ENCODE peak calls at places on chromosomes 16 and 17, in four cellular contexts. T, X, A and L are unnamed samples.

GRCh38 chr16:73015612-73016487 is 32.1 kb downstream of the ZFHX3 start:
- DNase-seq in T (no peak), X (no peak), A (peak), L (no peak)

GRCh38 chr17:75340636-75341035 is 51.4 kb upstream of the SLC25A19 start:
- DNase-seq in T (no peak), X (no peak), A (no peak), L (no peak)

GRCh38 chr16:69328854-69329316 is 1.5 kb downstream of the PDF start:
- DNase-seq in T (no peak), X (no peak), A (no peak), L (peak)

GRCh38 chr17:1590031-1590746 is 27.6 kb upstream of the PITPNA start:
- DNase-seq in T (no peak), X (peak), A (no peak), L (peak)

GRCh38 chr16:29310852-29311314 is 95.6 kb downstream of the NPIPB11 start:
- DNase-seq in T (no peak), X (no peak), A (no peak), L (no peak)

GRCh38 chr17:58303981-58304734 is 23.4 kb upstream of the MPO start:
- DNase-seq in T (peak), X (peak), A (peak), L (peak)

GRCh38 chr17:57468932-57469775 is 212.8 kb downstream of the MSI2 start:
- DNase-seq in T (no peak), X (no peak), A (no peak), L (no peak)

GRCh38 chr17:27446569-27447301 is 9.5 kb upstream of the KSR1 start:
- DNase-seq in T (no peak), X (peak), A (no peak), L (peak)

GRCh38 chr17:18380471-18381157 is 3.0 kb downstream of the EVPLL start:
- DNase-seq in T (no peak), X (no peak), A (no peak), L (no peak)

GRCh38 chr16:85750021-85750826 is 672 bp downstream of the C16orf74 start:
- DNase-seq in T (no peak), X (peak), A (peak), L (peak)

GRCh38 chr16:4976611-4977145 is 18.5 kb downstream of the SEC14L5 start:
- DNase-seq in T (no peak), X (no peak), A (no peak), L (no peak)

GRCh38 chr17:72121164-72122001 is 563 bp downstream of the SOX9 start:
- DNase-seq in T (no peak), X (peak), A (no peak), L (peak)

GRCh38 chr16:74817851-74818250 is 43.2 kb upstream of the FA2H start:
- DNase-seq in T (no peak), X (no peak), A (no peak), L (no peak)

GRCh38 chr17:17508019-17508535 is 11.9 kb upstream of the RASD1 start:
- DNase-seq in T (no peak), X (no peak), A (no peak), L (no peak)

GRCh38 chr16:51665599-51665998 is 514.5 kb upstream of the SALL1 start:
- DNase-seq in T (no peak), X (no peak), A (no peak), L (no peak)

GRCh38 chr17:58268326-58268725 is 12.4 kb downstream of the MPO start:
- DNase-seq in T (no peak), X (no peak), A (no peak), L (no peak)

GRCh38 chr17:31190351-31190750 is 95.6 kb downstream of the NF1 start:
- DNase-seq in T (no peak), X (peak), A (no peak), L (peak)

GRCh38 chr17:43588121-43588520 is 42.0 kb upstream of the ETV4 start:
- DNase-seq in T (no peak), X (no peak), A (no peak), L (no peak)

GRCh38 chr17:73609078-73609477 is 35.2 kb downstream of the SDK2 start:
- DNase-seq in T (no peak), X (no peak), A (no peak), L (no peak)

GRCh38 chr17:58527306-58527705 is 12.9 kb upstream of the MTMR4 start:
- DNase-seq in T (no peak), X (no peak), A (peak), L (no peak)

GRCh38 chr16:68079616-68080344 is 5.4 kb upstream of the NFATC3 start:
- DNase-seq in T (peak), X (peak), A (peak), L (peak)